ENCODE peak calls at places on chromosome 7, in five cellular contexts. One of them, this sample, is unnamed.

GRCh38 chr7:23211542-23211941 is 29.7 kb downstream of the NUP42 start:
- DNase-seq in MM.1S: no peak
- DNase-seq in progenitor cell of endocrine pancreas: no peak
- DNase-seq in choroid plexus epithelial cell: no peak
- DNase-seq in Calu3: peak
- DNase-seq in this sample: no peak

GRCh38 chr7:84697506-84697905 is 489.4 kb downstream of the SEMA3D start:
- DNase-seq in MM.1S: no peak
- DNase-seq in progenitor cell of endocrine pancreas: no peak
- DNase-seq in choroid plexus epithelial cell: peak
- DNase-seq in Calu3: no peak
- DNase-seq in this sample: no peak

GRCh38 chr7:115910541-115911164 is 119.9 kb downstream of the TFEC start:
- DNase-seq in MM.1S: peak
- DNase-seq in progenitor cell of endocrine pancreas: no peak
- DNase-seq in choroid plexus epithelial cell: peak
- DNase-seq in Calu3: no peak
- DNase-seq in this sample: no peak

GRCh38 chr7:45920543-45921380 is at the start of gene IGFBP3:
- DNase-seq in MM.1S: peak
- DNase-seq in progenitor cell of endocrine pancreas: peak
- DNase-seq in choroid plexus epithelial cell: peak
- DNase-seq in Calu3: peak
- DNase-seq in this sample: peak

GRCh38 chr7:1174881-1175596 is 15.0 kb upstream of the ZFAND2A start:
- DNase-seq in MM.1S: no peak
- DNase-seq in progenitor cell of endocrine pancreas: no peak
- DNase-seq in choroid plexus epithelial cell: no peak
- DNase-seq in Calu3: no peak
- DNase-seq in this sample: no peak

GRCh38 chr7:81256991-81257390 is 338.1 kb upstream of the SEMA3C start:
- DNase-seq in MM.1S: no peak
- DNase-seq in progenitor cell of endocrine pancreas: no peak
- DNase-seq in choroid plexus epithelial cell: peak
- DNase-seq in Calu3: no peak
- DNase-seq in this sample: peak

GRCh38 chr7:101681170-101682007 is 52.3 kb upstream of the MYL10 start:
- DNase-seq in MM.1S: no peak
- DNase-seq in progenitor cell of endocrine pancreas: no peak
- DNase-seq in choroid plexus epithelial cell: peak
- DNase-seq in Calu3: peak
- DNase-seq in this sample: no peak

GRCh38 chr7:139656387-139656786 is 121.4 kb downstream of the HIPK2 start:
- DNase-seq in MM.1S: no peak
- DNase-seq in progenitor cell of endocrine pancreas: no peak
- DNase-seq in choroid plexus epithelial cell: no peak
- DNase-seq in Calu3: no peak
- DNase-seq in this sample: no peak

GRCh38 chr7:73533742-73534141 is 11.6 kb upstream of the BAZ1B start:
- DNase-seq in MM.1S: no peak
- DNase-seq in progenitor cell of endocrine pancreas: no peak
- DNase-seq in choroid plexus epithelial cell: no peak
- DNase-seq in Calu3: no peak
- DNase-seq in this sample: no peak

GRCh38 chr7:138313829-138314178 is 146.3 kb upstream of the TRIM24 start:
- DNase-seq in MM.1S: no peak
- DNase-seq in progenitor cell of endocrine pancreas: no peak
- DNase-seq in choroid plexus epithelial cell: no peak
- DNase-seq in Calu3: no peak
- DNase-seq in this sample: no peak

GRCh38 chr7:80088705-80089104 is 45.9 kb upstream of the GNAI1 start:
- DNase-seq in MM.1S: peak
- DNase-seq in progenitor cell of endocrine pancreas: no peak
- DNase-seq in choroid plexus epithelial cell: peak
- DNase-seq in Calu3: no peak
- DNase-seq in this sample: no peak

GRCh38 chr7:50812847-50813475 is 30.3 kb upstream of the GRB10 start:
- DNase-seq in MM.1S: no peak
- DNase-seq in progenitor cell of endocrine pancreas: no peak
- DNase-seq in choroid plexus epithelial cell: peak
- DNase-seq in Calu3: peak
- DNase-seq in this sample: no peak

GRCh38 chr7:46485481-46486065 is 564.5 kb upstream of the IGFBP3 start:
- DNase-seq in MM.1S: no peak
- DNase-seq in progenitor cell of endocrine pancreas: no peak
- DNase-seq in choroid plexus epithelial cell: peak
- DNase-seq in Calu3: peak
- DNase-seq in this sample: no peak

GRCh38 chr7:150428671-150429451 is 21.6 kb upstream of the GIMAP8 start:
- DNase-seq in MM.1S: no peak
- DNase-seq in progenitor cell of endocrine pancreas: no peak
- DNase-seq in choroid plexus epithelial cell: peak
- DNase-seq in Calu3: peak
- DNase-seq in this sample: no peak

GRCh38 chr7:130180571-130180971 is 24.6 kb downstream of the TMEM209 start:
- DNase-seq in MM.1S: no peak
- DNase-seq in progenitor cell of endocrine pancreas: no peak
- DNase-seq in choroid plexus epithelial cell: peak
- DNase-seq in Calu3: no peak
- DNase-seq in this sample: no peak

GRCh38 chr7:135385209-135385608 is 124.7 kb downstream of the CNOT4 start:
- DNase-seq in MM.1S: no peak
- DNase-seq in progenitor cell of endocrine pancreas: no peak
- DNase-seq in choroid plexus epithelial cell: peak
- DNase-seq in Calu3: no peak
- DNase-seq in this sample: no peak

GRCh38 chr7:36161996-36162395 is 8.9 kb downstream of the EEPD1 start:
- DNase-seq in MM.1S: no peak
- DNase-seq in progenitor cell of endocrine pancreas: no peak
- DNase-seq in choroid plexus epithelial cell: no peak
- DNase-seq in Calu3: peak
- DNase-seq in this sample: no peak

GRCh38 chr7:31883761-31884164 is 186.4 kb downstream of the PDE1C start:
- DNase-seq in MM.1S: peak
- DNase-seq in progenitor cell of endocrine pancreas: no peak
- DNase-seq in choroid plexus epithelial cell: peak
- DNase-seq in Calu3: no peak
- DNase-seq in this sample: no peak

GRCh38 chr7:36034020-36034419 is 119.0 kb upstream of the EEPD1 start:
- DNase-seq in MM.1S: no peak
- DNase-seq in progenitor cell of endocrine pancreas: no peak
- DNase-seq in choroid plexus epithelial cell: no peak
- DNase-seq in Calu3: no peak
- DNase-seq in this sample: no peak

GRCh38 chr7:144074374-144074773 is 4.8 kb downstream of the OR2A25 start:
- DNase-seq in MM.1S: no peak
- DNase-seq in progenitor cell of endocrine pancreas: no peak
- DNase-seq in choroid plexus epithelial cell: no peak
- DNase-seq in Calu3: no peak
- DNase-seq in this sample: no peak

GRCh38 chr7:156106107-156106426 is 293.8 kb upstream of the SHH start:
- DNase-seq in MM.1S: no peak
- DNase-seq in progenitor cell of endocrine pancreas: no peak
- DNase-seq in choroid plexus epithelial cell: no peak
- DNase-seq in Calu3: no peak
- DNase-seq in this sample: no peak

GRCh38 chr7:141593134-141593533 is 41.9 kb downstream of the AGK start:
- DNase-seq in MM.1S: no peak
- DNase-seq in progenitor cell of endocrine pancreas: no peak
- DNase-seq in choroid plexus epithelial cell: peak
- DNase-seq in Calu3: no peak
- DNase-seq in this sample: no peak

GRCh38 chr7:156764016-156764669 is 123.6 kb downstream of the RNF32 start:
- DNase-seq in MM.1S: no peak
- DNase-seq in progenitor cell of endocrine pancreas: no peak
- DNase-seq in choroid plexus epithelial cell: peak
- DNase-seq in Calu3: peak
- DNase-seq in this sample: peak

GRCh38 chr7:120740348-120740747 is 117.6 kb downstream of the TSPAN12 start:
- DNase-seq in MM.1S: no peak
- DNase-seq in progenitor cell of endocrine pancreas: no peak
- DNase-seq in choroid plexus epithelial cell: peak
- DNase-seq in Calu3: no peak
- DNase-seq in this sample: no peak

GRCh38 chr7:84700563-84701370 is 486.1 kb downstream of the SEMA3D start:
- DNase-seq in MM.1S: no peak
- DNase-seq in progenitor cell of endocrine pancreas: no peak
- DNase-seq in choroid plexus epithelial cell: peak
- DNase-seq in Calu3: no peak
- DNase-seq in this sample: no peak

GRCh38 chr7:132569884-132570614 is 6.2 kb downstream of the PLXNA4 start:
- DNase-seq in MM.1S: no peak
- DNase-seq in progenitor cell of endocrine pancreas: no peak
- DNase-seq in choroid plexus epithelial cell: no peak
- DNase-seq in Calu3: no peak
- DNase-seq in this sample: no peak

GRCh38 chr7:111796671-111797070 is 234.4 kb upstream of the IMMP2L start:
- DNase-seq in MM.1S: no peak
- DNase-seq in progenitor cell of endocrine pancreas: no peak
- DNase-seq in choroid plexus epithelial cell: peak
- DNase-seq in Calu3: no peak
- DNase-seq in this sample: peak

GRCh38 chr7:134936893-134937520 is 49.3 kb upstream of the AGBL3 start:
- DNase-seq in MM.1S: no peak
- DNase-seq in progenitor cell of endocrine pancreas: no peak
- DNase-seq in choroid plexus epithelial cell: peak
- DNase-seq in Calu3: no peak
- DNase-seq in this sample: no peak

GRCh38 chr7:48636391-48637015 is 287.8 kb upstream of the CDC14C start:
- DNase-seq in MM.1S: no peak
- DNase-seq in progenitor cell of endocrine pancreas: no peak
- DNase-seq in choroid plexus epithelial cell: no peak
- DNase-seq in Calu3: no peak
- DNase-seq in this sample: no peak

GRCh38 chr7:132075573-132075972 is 500.7 kb downstream of the PLXNA4 start:
- DNase-seq in MM.1S: no peak
- DNase-seq in progenitor cell of endocrine pancreas: no peak
- DNase-seq in choroid plexus epithelial cell: no peak
- DNase-seq in Calu3: no peak
- DNase-seq in this sample: no peak

GRCh38 chr7:85186521-85187241 is at the start of gene SEMA3D:
- DNase-seq in MM.1S: peak
- DNase-seq in progenitor cell of endocrine pancreas: peak
- DNase-seq in choroid plexus epithelial cell: peak
- DNase-seq in Calu3: peak
- DNase-seq in this sample: peak

GRCh38 chr7:131124867-131125266 is 202.8 kb upstream of the MKLN1 start:
- DNase-seq in MM.1S: no peak
- DNase-seq in progenitor cell of endocrine pancreas: no peak
- DNase-seq in choroid plexus epithelial cell: no peak
- DNase-seq in Calu3: no peak
- DNase-seq in this sample: no peak

GRCh38 chr7:41576176-41576575 is 126.7 kb downstream of the INHBA start:
- DNase-seq in MM.1S: no peak
- DNase-seq in progenitor cell of endocrine pancreas: no peak
- DNase-seq in choroid plexus epithelial cell: no peak
- DNase-seq in Calu3: no peak
- DNase-seq in this sample: no peak

GRCh38 chr7:23520582-23520981 is 11.2 kb downstream of the TRA2A start:
- DNase-seq in MM.1S: no peak
- DNase-seq in progenitor cell of endocrine pancreas: no peak
- DNase-seq in choroid plexus epithelial cell: no peak
- DNase-seq in Calu3: peak
- DNase-seq in this sample: no peak

DNA sequence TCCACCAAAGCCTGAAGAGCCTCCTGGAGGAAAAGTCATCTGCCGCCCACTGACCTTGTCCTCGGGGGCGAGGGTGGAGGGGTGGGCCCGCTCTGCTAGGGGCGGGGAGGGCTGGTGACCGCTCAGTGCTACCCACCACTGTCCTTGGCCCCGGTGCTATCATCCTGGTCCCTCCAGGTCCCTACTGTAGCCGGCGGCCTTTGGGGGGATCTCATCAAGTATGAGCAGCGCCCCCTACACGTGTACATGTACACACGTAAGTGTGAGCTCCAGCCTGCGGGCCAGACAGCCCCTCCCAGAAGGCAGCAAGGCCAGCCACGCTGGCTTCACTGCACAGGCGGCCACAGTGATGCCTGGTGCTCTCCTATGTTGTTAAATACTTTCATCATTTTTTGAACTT is 19.6 kb downstream of the TTYH3 start:
- DNase-seq in MM.1S: no peak
- DNase-seq in progenitor cell of endocrine pancreas: no peak
- DNase-seq in choroid plexus epithelial cell: no peak
- DNase-seq in Calu3: no peak
- DNase-seq in this sample: no peak
- TF ChIP-seq CTCF in MM.1S: peak
- TF ChIP-seq CTCF in progenitor cell of endocrine pancreas: peak
- TF ChIP-seq CTCF in choroid plexus epithelial cell: peak
- TF ChIP-seq CTCF in Calu3: no peak
- TF ChIP-seq CTCF in this sample: no peak

GRCh38 chr7:128206017-128206746 is 34.9 kb upstream of the LEP start:
- DNase-seq in MM.1S: no peak
- DNase-seq in progenitor cell of endocrine pancreas: no peak
- DNase-seq in choroid plexus epithelial cell: no peak
- DNase-seq in Calu3: no peak
- DNase-seq in this sample: no peak
- TF ChIP-seq CTCF in MM.1S: no peak
- TF ChIP-seq CTCF in progenitor cell of endocrine pancreas: no peak
- TF ChIP-seq CTCF in choroid plexus epithelial cell: no peak
- TF ChIP-seq CTCF in Calu3: no peak
- TF ChIP-seq CTCF in this sample: no peak

GRCh38 chr7:37694208-37695080 is 10.9 kb downstream of the GPR141 start:
- DNase-seq in MM.1S: no peak
- DNase-seq in progenitor cell of endocrine pancreas: no peak
- DNase-seq in choroid plexus epithelial cell: no peak
- DNase-seq in Calu3: no peak
- DNase-seq in this sample: no peak
- TF ChIP-seq CTCF in MM.1S: no peak
- TF ChIP-seq CTCF in progenitor cell of endocrine pancreas: no peak
- TF ChIP-seq CTCF in choroid plexus epithelial cell: no peak
- TF ChIP-seq CTCF in Calu3: no peak
- TF ChIP-seq CTCF in this sample: no peak

GRCh38 chr7:26618458-26618857 is 245.9 kb downstream of the SKAP2 start:
- DNase-seq in MM.1S: no peak
- DNase-seq in progenitor cell of endocrine pancreas: no peak
- DNase-seq in choroid plexus epithelial cell: no peak
- DNase-seq in Calu3: no peak
- DNase-seq in this sample: no peak

GRCh38 chr7:26617066-26617465 is 247.3 kb downstream of the SKAP2 start:
- DNase-seq in MM.1S: no peak
- DNase-seq in progenitor cell of endocrine pancreas: no peak
- DNase-seq in choroid plexus epithelial cell: no peak
- DNase-seq in Calu3: no peak
- DNase-seq in this sample: no peak

GRCh38 chr7:26619348-26619747 is 245.0 kb downstream of the SKAP2 start:
- DNase-seq in MM.1S: no peak
- DNase-seq in progenitor cell of endocrine pancreas: no peak
- DNase-seq in choroid plexus epithelial cell: no peak
- DNase-seq in Calu3: no peak
- DNase-seq in this sample: no peak

GRCh38 chr7:26618898-26619297 is 245.5 kb downstream of the SKAP2 start:
- DNase-seq in MM.1S: no peak
- DNase-seq in progenitor cell of endocrine pancreas: no peak
- DNase-seq in choroid plexus epithelial cell: no peak
- DNase-seq in Calu3: no peak
- DNase-seq in this sample: no peak

GRCh38 chr7:26620352-26620751 is 244.0 kb downstream of the SKAP2 start:
- DNase-seq in MM.1S: no peak
- DNase-seq in progenitor cell of endocrine pancreas: no peak
- DNase-seq in choroid plexus epithelial cell: no peak
- DNase-seq in Calu3: peak
- DNase-seq in this sample: no peak
- TF ChIP-seq CTCF in MM.1S: no peak
- TF ChIP-seq CTCF in progenitor cell of endocrine pancreas: peak
- TF ChIP-seq CTCF in choroid plexus epithelial cell: no peak
- TF ChIP-seq CTCF in Calu3: no peak
- TF ChIP-seq CTCF in this sample: no peak